ENCODE peak calls at places on chromosomes 5 and 9, in nine cellular contexts. N, X, U, C, H, W, T, Y and B are unnamed samples.

GRCh38 chr5:6868170-6868569 is 154.9 kb downstream of the TENT4A start:
- DNase-seq in N (peak; percentile 8), X (no peak), U (peak; percentile 79), C (no peak), H (no peak), W (no peak), T (no peak), Y (no peak), B (no peak)

GRCh38 chr9:117706421-117707150 is 2.4 kb downstream of the TLR4 start:
- DNase-seq in N (no peak), X (no peak), U (no peak), C (no peak), H (no peak), W (no peak), T (peak; percentile 76), Y (no peak), B (no peak)

GRCh38 chr5:169942181-169942580 is 38.1 kb downstream of the INSYN2B start:
- DNase-seq in N (no peak), X (no peak), U (no peak), C (no peak), H (no peak), W (no peak), T (no peak), Y (no peak), B (no peak)

GRCh38 chr5:158958048-158958994 is 141.4 kb downstream of the EBF1 start:
- DNase-seq in N (no peak), X (no peak), U (no peak), C (no peak), H (no peak), W (no peak), T (no peak), Y (no peak), B (no peak)

GRCh38 chr5:179267671-179268071 is 77.6 kb downstream of the ADAMTS2 start:
- DNase-seq in N (peak; percentile 3), X (no peak), U (peak; percentile 64), C (no peak), H (peak; percentile 23), W (no peak), T (no peak), Y (no peak), B (no peak)

GRCh38 chr5:10760033-10760975 is 730 bp downstream of the DAP start:
- DNase-seq in N (peak; percentile 70), X (peak; percentile 64), U (peak; percentile 71), C (peak; percentile 46), H (peak; percentile 78), W (peak; percentile 24), T (peak; percentile 84), Y (peak; percentile 78), B (no peak)

GRCh38 chr5:152372875-152373274 is 32.2 kb downstream of the NMUR2 start:
- DNase-seq in N (no peak), X (no peak), U (no peak), C (no peak), H (no peak), W (no peak), T (no peak), Y (no peak), B (no peak)

GRCh38 chr5:148829734-148830133 is 3.3 kb downstream of the ADRB2 start:
- DNase-seq in N (no peak), X (no peak), U (no peak), C (no peak), H (no peak), W (no peak), T (no peak), Y (no peak), B (no peak)

GRCh38 chr9:74783408-74783807 is 104.3 kb downstream of the TRPM6 start:
- DNase-seq in N (no peak), X (no peak), U (no peak), C (no peak), H (no peak), W (no peak), T (no peak), Y (no peak), B (no peak)

GRCh38 chr5:150473673-150474358 is 24.3 kb upstream of the RPS14 start:
- DNase-seq in N (no peak), X (peak; percentile 52), U (no peak), C (peak; percentile 82), H (no peak), W (no peak), T (no peak), Y (peak; percentile 45), B (no peak)

GRCh38 chr9:38182321-38182720 is 113.3 kb upstream of the SHB start:
- DNase-seq in N (no peak), X (no peak), U (no peak), C (no peak), H (no peak), W (no peak), T (peak; percentile 19), Y (no peak), B (no peak)

GRCh38 chr9:97528529-97529230 is 27.2 kb downstream of the TMOD1 start:
- DNase-seq in N (no peak), X (no peak), U (no peak), C (no peak), H (no peak), W (no peak), T (no peak), Y (no peak), B (no peak)

GRCh38 chr9:69645488-69645887 is 26.7 kb downstream of the APBA1 start:
- DNase-seq in N (peak; percentile 56), X (peak; percentile 81), U (no peak), C (peak; percentile 79), H (peak; percentile 79), W (no peak), T (no peak), Y (no peak), B (no peak)

GRCh38 chr9:111037744-111038335 is 430 bp downstream of the LPAR1 start:
- DNase-seq in N (peak; percentile 42), X (peak; percentile 34), U (peak; percentile 76), C (no peak), H (peak; percentile 40), W (no peak), T (no peak), Y (peak; percentile 6), B (no peak)

GRCh38 chr5:34562791-34563190 is 93.3 kb upstream of the RAI14 start:
- DNase-seq in N (no peak), X (no peak), U (no peak), C (no peak), H (no peak), W (no peak), T (no peak), Y (no peak), B (no peak)
- TF ChIP-seq POLR2AphosphoS5 in N (no peak), X (no peak), U (no peak), C (no peak), H (no peak), W (no peak), T (no peak), Y (no peak), B (no peak)

DNA sequence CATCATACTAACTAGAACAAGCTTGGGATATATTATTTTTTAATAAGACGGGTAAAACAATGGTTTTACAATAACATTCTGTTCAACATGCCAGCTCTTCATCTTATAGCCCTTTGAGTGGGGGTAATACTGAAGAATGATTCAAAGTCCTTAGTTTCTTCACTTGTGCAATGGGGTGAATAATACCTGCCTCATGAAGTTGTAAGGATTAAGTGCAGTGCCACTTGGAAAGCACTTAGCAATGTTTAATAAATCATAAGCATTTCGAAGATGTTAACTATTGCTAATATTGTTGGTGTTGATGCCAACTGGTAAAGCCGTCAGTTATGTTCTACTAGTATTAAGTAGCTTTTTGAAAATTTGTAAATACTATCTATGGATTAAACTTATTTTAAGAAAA is 38.0 kb downstream of the TNPO1 start:
- DNase-seq in N (no peak), X (no peak), U (no peak), C (no peak), H (no peak), W (no peak), T (no peak), Y (no peak), B (no peak)
- H3K27ac ChIP-seq in N (no peak overlapping the region), X (no peak overlapping the region), U (no peak overlapping the region), C (no peak overlapping the region), H (no peak overlapping the region), W (no peak overlapping the region), T (no peak overlapping the region), Y (no peak overlapping the region), B (no peak overlapping the region)

DNA sequence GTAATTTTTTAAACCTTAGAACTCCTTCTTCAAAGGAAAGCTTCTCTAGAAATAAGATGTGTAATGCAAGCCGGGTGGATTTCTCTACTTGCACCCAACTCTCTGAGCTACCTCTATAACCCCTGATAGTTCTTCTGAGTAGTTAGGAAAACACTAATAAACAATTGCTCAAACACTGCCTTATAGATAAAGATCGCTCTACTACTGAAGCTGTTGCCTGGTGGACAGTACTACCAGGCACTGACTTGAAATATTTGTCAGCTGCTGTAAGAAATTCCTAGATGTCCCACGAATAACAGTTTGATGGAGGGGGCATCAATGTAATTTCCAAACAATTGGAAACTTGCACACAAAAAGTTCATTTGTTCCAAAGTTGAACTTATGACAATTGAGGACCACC is 42.0 kb downstream of the NR3C1 start:
- DNase-seq in N (no peak), X (no peak), U (no peak), C (no peak), H (no peak), W (no peak), T (no peak), Y (no peak), B (no peak)
- H3K4me1 ChIP-seq in N (no peaks in the 10 kb centered on the region), X (no peaks in the 10 kb centered on the region), U (peaks cover 32% of the 10 kb centered on the region), C (no peaks in the 10 kb centered on the region), H (peaks cover 16% of the 10 kb centered on the region), W (peaks cover 49% of the 10 kb centered on the region), T (no peaks in the 10 kb centered on the region), Y (peaks cover 52% of the 10 kb centered on the region), B (peaks cover 63% of the 10 kb centered on the region)

GRCh38 chr5:136020001-136020382 is 8.8 kb upstream of the TGFBI start:
- DNase-seq in N (no peak), X (no peak), U (peak; percentile 12), C (no peak), H (no peak), W (no peak), T (no peak), Y (no peak), B (no peak)

GRCh38 chr5:136018814-136019777 is 9.7 kb upstream of the TGFBI start:
- DNase-seq in N (peak; percentile 33), X (no peak), U (peak; percentile 89), C (peak; percentile 33), H (no peak), W (no peak), T (no peak), Y (peak; percentile 37), B (no peak)

GRCh38 chr5:136022965-136023364 is 5.8 kb upstream of the TGFBI start:
- DNase-seq in N (no peak), X (no peak), U (peak; percentile 14), C (no peak), H (no peak), W (no peak), T (no peak), Y (no peak), B (no peak)

GRCh38 chr5:136021016-136021405 is 7.8 kb upstream of the TGFBI start:
- DNase-seq in N (no peak), X (no peak), U (peak; percentile 37), C (no peak), H (no peak), W (no peak), T (no peak), Y (no peak), B (no peak)

DNA sequence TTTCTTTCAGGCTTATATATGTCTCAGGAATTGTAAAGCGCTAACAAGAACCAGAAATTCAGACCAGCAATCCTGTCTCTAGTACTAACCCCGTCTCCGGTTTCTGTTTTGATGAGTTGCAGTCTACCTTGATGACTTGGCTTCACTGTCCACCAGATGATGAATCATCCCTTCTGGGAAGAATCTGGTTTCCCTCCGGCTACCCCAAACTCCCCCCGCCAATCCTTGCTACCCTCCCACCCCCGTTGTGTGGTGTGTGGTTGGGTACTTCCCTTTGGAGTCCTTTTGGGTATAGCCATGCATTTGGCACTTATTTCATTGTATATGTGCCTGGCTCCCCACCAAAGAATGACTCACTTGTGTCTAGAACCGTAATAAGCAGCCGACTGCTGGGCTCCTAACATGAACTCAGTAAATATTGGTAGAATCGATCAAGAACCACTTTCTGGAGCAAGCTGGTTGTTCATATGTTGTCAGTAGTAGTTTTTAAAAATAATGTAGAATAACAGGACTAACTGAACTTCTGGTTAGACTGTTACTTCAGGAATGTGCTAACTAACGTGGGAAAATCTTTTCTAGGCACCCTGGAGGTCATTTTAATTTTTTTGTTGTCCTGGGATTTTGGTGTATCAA is 8.3 kb upstream of the TGFBI start:
- DNase-seq in N (peak; percentile 14), X (no peak), U (peak; percentile 72), C (no peak), H (no peak), W (no peak), T (peak; percentile 25), Y (peak; percentile 39), B (no peak)
- TF ChIP-seq POLR2AphosphoS5 in N (peak; percentile 41), X (no peak), U (peak; percentile 88), C (no peak), H (no peak), W (no peak), T (no peak), Y (no peak), B (peak; percentile 44)